ENCODE peak calls at places on chromosomes 13 and 19, in eight cellular contexts. Z, Q, F, T, W, L, N and G are unnamed samples.

GRCh38 chr13:111531505-111531904 is 211.1 kb downstream of the TEX29 start:
- DNase-seq in F (no peak), T (no peak), Z (no peak), Q (no peak), N (peak; percentile 75), L (no peak), W (no peak), G (peak; percentile 10)

GRCh38 chr13:100301418-100301817 is 212.5 kb downstream of the PCCA start:
- DNase-seq in W (no peak), T (no peak), F (no peak), L (no peak), N (peak; percentile 93), Q (no peak), Z (no peak), G (no peak)

GRCh38 chr13:40958655-40959054 is 60.5 kb downstream of the ELF1 start:
- DNase-seq in W (no peak), T (no peak), Q (no peak), N (no peak), L (no peak), F (no peak), Z (no peak), G (no peak)

GRCh38 chr13:45446181-45446580 is 18.6 kb upstream of the COG3 start:
- DNase-seq in L (no peak), F (peak; percentile 57), T (no peak), Q (no peak), N (no peak), Z (no peak), W (no peak), G (peak; percentile 67)

GRCh38 chr13:23760000-23760399 is 129.2 kb downstream of the MIPEP start:
- DNase-seq in N (no peak), F (no peak), T (no peak), L (no peak), W (no peak), Z (no peak), Q (no peak), G (no peak)

GRCh38 chr19:24142771-24143170 is 55.8 kb downstream of the ZNF254 start:
- DNase-seq in Z (no peak), T (no peak), N (no peak), W (no peak), F (no peak), Q (no peak), L (no peak), G (no peak)

GRCh38 chr13:20983386-20983785 is 78.0 kb downstream of the LATS2 start:
- DNase-seq in Q (no peak), L (no peak), N (no peak), T (no peak), W (no peak), Z (no peak), F (no peak), G (no peak)

GRCh38 chr19:46924874-46925547 is 64.2 kb downstream of the ARHGAP35 start:
- DNase-seq in W (no peak), F (no peak), N (no peak), T (no peak), Z (no peak), L (no peak), Q (no peak), G (no peak)

GRCh38 chr19:51259348-51260245 is 8.7 kb downstream of the SIGLECL1 start:
- DNase-seq in Q (no peak), N (no peak), F (peak; percentile 23), Z (peak; percentile 61), T (no peak), L (peak; percentile 55), W (no peak), G (peak; percentile 37)

GRCh38 chr19:1945899-1946298 is 4.9 kb downstream of the CSNK1G2 start:
- DNase-seq in W (no peak), L (peak; percentile 11), F (peak; percentile 33), Q (no peak), T (no peak), N (no peak), Z (no peak), G (no peak)

GRCh38 chr19:13881692-13882418 is 4.9 kb downstream of the NANOS3 start:
- DNase-seq in Z (peak; percentile 32), L (peak; percentile 69), Q (no peak), W (no peak), N (no peak), F (peak; percentile 85), T (no peak), G (no peak)

GRCh38 chr13:99610702-99611289 is 109.5 kb downstream of the TM9SF2 start:
- DNase-seq in L (no peak), W (no peak), N (no peak), Q (no peak), T (no peak), Z (no peak), F (no peak), G (no peak)

GRCh38 chr19:33199441-33200265 is 5.5 kb downstream of the LRP3 start:
- DNase-seq in W (no peak), L (no peak), T (no peak), N (no peak), Q (no peak), F (no peak), Z (no peak), G (no peak)

GRCh38 chr19:43479961-43480561 is 14.7 kb upstream of the LYPD3 start:
- DNase-seq in W (no peak), L (no peak), Z (no peak), Q (no peak), T (no peak), N (no peak), F (no peak), G (no peak)

GRCh38 chr19:9903341-9903740 is 33.0 kb downstream of the OLFM2 start:
- DNase-seq in L (no peak), W (no peak), Z (no peak), F (no peak), N (no peak), Q (no peak), T (no peak), G (no peak)

GRCh38 chr13:95603887-95604533 is 40.5 kb downstream of the DZIP1 start:
- DNase-seq in Q (no peak), N (peak; percentile 11), T (no peak), L (no peak), W (no peak), Z (no peak), F (peak; percentile 11), G (peak; percentile 54)

GRCh38 chr19:44530777-44531176 is 1.3 kb upstream of the CEACAM20 start:
- DNase-seq in F (peak; percentile 7), T (no peak), Z (no peak), N (no peak), L (no peak), Q (no peak), W (no peak), G (peak; percentile 11)

GRCh38 chr13:97629601-97630272 is 195.8 kb downstream of the RAP2A start:
- DNase-seq in W (no peak), Q (no peak), Z (no peak), F (no peak), T (no peak), N (peak; percentile 59), L (no peak), G (no peak)

GRCh38 chr19:49512970-49513745 is 697 bp downstream of the FCGRT start:
- DNase-seq in Z (no peak), F (peak; percentile 63), W (no peak), Q (no peak), L (no peak), N (peak; percentile 69), T (no peak), G (no peak)

GRCh38 chr13:25375727-25376358 is 4.1 kb downstream of the ATP8A2 start:
- DNase-seq in Z (no peak), Q (no peak), N (peak; percentile 31), T (no peak), L (no peak), W (no peak), F (peak; percentile 62), G (peak; percentile 28)

GRCh38 chr13:110221331-110221730 is 85.6 kb downstream of the COL4A1 start:
- DNase-seq in F (no peak), T (no peak), W (no peak), Q (no peak), Z (no peak), N (no peak), L (no peak), G (no peak)

GRCh38 chr19:48975947-48976847 is 11.1 kb downstream of the FTL start:
- DNase-seq in Z (no peak), W (no peak), F (peak; percentile 24), L (no peak), N (no peak), Q (no peak), T (no peak), G (no peak)

GRCh38 chr13:113796948-113797676 is 38.1 kb downstream of the TMEM255B start:
- DNase-seq in T (no peak), Z (no peak), W (no peak), L (no peak), N (no peak), F (no peak), Q (no peak), G (no peak)

GRCh38 chr19:13817018-13817614 is 21.9 kb downstream of the ZSWIM4 start:
- DNase-seq in L (no peak), F (no peak), Q (no peak), W (no peak), T (no peak), Z (no peak), N (peak; percentile 88), G (no peak)

GRCh38 chr13:26050568-26051230 is 1.1 kb downstream of the SHISA2 start:
- DNase-seq in L (no peak), F (peak; percentile 23), Q (no peak), W (no peak), Z (no peak), T (no peak), N (peak; percentile 53), G (no peak)

GRCh38 chr13:44934724-44935123 is 54.5 kb downstream of the NUFIP1 start:
- DNase-seq in Q (no peak), N (no peak), F (peak; percentile 71), Z (no peak), L (no peak), T (no peak), W (no peak), G (no peak)

GRCh38 chr19:33094504-33095067 is 13.6 kb downstream of the GPATCH1 start:
- DNase-seq in T (no peak), F (no peak), Z (no peak), Q (no peak), L (no peak), N (no peak), W (no peak), G (no peak)

GRCh38 chr13:100439247-100439955 is 149.2 kb downstream of the GGACT start:
- DNase-seq in F (no peak), Q (no peak), W (no peak), Z (no peak), L (no peak), T (no peak), N (peak; percentile 84), G (no peak)